ENCODE peak calls at places on chromosomes 2 and 18, in five cellular contexts. R, B, L, P and J are unnamed samples.

GRCh38 chr2:69789129-69789528 is 40.3 kb upstream of the GMCL1 start:
- DNase-seq in L (no peak), P (no peak), B (no peak), R (no peak), J (no peak)

GRCh38 chr2:17878222-17879136 is at the start of gene KCNS3:
- DNase-seq in B (no peak), P (peak), L (no peak), R (peak), J (no peak)

GRCh38 chr2:34892766-34893165 is 1293.7 kb upstream of the FAM98A start:
- DNase-seq in R (no peak), P (no peak), B (no peak), L (no peak), J (no peak)

GRCh38 chr2:2271471-2271941 is 59.6 kb downstream of the MYT1L start:
- DNase-seq in B (peak), L (no peak), P (no peak), R (no peak), J (no peak)

GRCh38 chr2:197804049-197804757 is at the start of gene PLCL1:
- DNase-seq in R (peak), P (peak), L (peak), B (peak), J (peak)

GRCh38 chr2:18910843-18911242 is 321.5 kb upstream of the NT5C1B start:
- DNase-seq in R (no peak), P (no peak), B (peak), L (no peak), J (no peak)

GRCh38 chr2:241454837-241455485 is 53.4 kb downstream of the STK25 start:
- DNase-seq in P (no peak), L (no peak), B (no peak), R (no peak), J (no peak)

GRCh38 chr2:133780099-133780996 is 212.1 kb upstream of the NCKAP5 start:
- DNase-seq in L (peak), B (peak), P (peak), R (peak), J (peak)

GRCh38 chr2:179569834-179570233 is 291.6 kb downstream of the ZNF385B start:
- DNase-seq in R (no peak), B (peak), L (no peak), P (no peak), J (no peak)

GRCh38 chr2:150487537-150488429 is at the start of gene RND3:
- DNase-seq in P (peak), L (peak), R (peak), B (peak), J (peak)

GRCh38 chr2:96527990-96528679 is 8.4 kb upstream of the ARID5A start:
- DNase-seq in L (peak), B (no peak), P (no peak), R (no peak), J (no peak)

GRCh38 chr2:233711312-233712008 is 1.2 kb upstream of the UGT1A5 start:
- DNase-seq in B (peak), P (peak), R (peak), L (peak), J (peak)

GRCh38 chr2:71990826-71991225 is 156.8 kb downstream of the CYP26B1 start:
- DNase-seq in R (no peak), L (no peak), B (no peak), P (no peak), J (no peak)

GRCh38 chr2:2950403-2950952 is 427.1 kb downstream of the EIPR1 start:
- DNase-seq in R (no peak), B (no peak), P (no peak), L (no peak), J (peak)

GRCh38 chr2:152823901-152824300 is 105.5 kb downstream of the ARL6IP6 start:
- DNase-seq in R (no peak), L (no peak), P (no peak), B (no peak), J (no peak)

GRCh38 chr18:72410399-72410798 is 133.7 kb downstream of the CBLN2 start:
- DNase-seq in R (no peak), P (no peak), B (peak), L (no peak), J (no peak)

GRCh38 chr18:49031511-49032188 is 80.9 kb upstream of the SMAD7 start:
- DNase-seq in P (no peak), R (no peak), L (no peak), B (no peak), J (no peak)

GRCh38 chr2:66443977-66444855 is 9.3 kb downstream of the MEIS1 start:
- DNase-seq in P (no peak), L (no peak), R (no peak), B (no peak), J (no peak)

GRCh38 chr2:119476301-119477117 is 44.9 kb downstream of the TMEM37 start:
- DNase-seq in R (peak), L (peak), B (peak), P (peak), J (peak)

GRCh38 chr2:233387667-233388528 is 33.6 kb downstream of the DGKD start:
- DNase-seq in R (no peak), P (no peak), B (no peak), L (peak), J (peak)

GRCh38 chr2:48860391-48860790 is 104.9 kb upstream of the LHCGR start:
- DNase-seq in L (no peak), P (no peak), R (no peak), B (peak), J (no peak)